ENCODE peak calls at places on chromosomes 2 and 18, in six cellular contexts. U is CD8-positive, alpha-beta T cell; Q is lung; N is uterus; J is IMR-90; B is stomach. K is an unnamed sample.

GRCh38 chr2:192236136-192236535 is 41.4 kb upstream of the TMEFF2 start:
- DNase-seq in J (peak), N (no peak), B (no peak), U (no peak), Q (no peak), K (no peak)

GRCh38 chr2:37378411-37378810 is 34.0 kb downstream of the QPCT start:
- DNase-seq in Q (no peak), N (no peak), J (peak), B (no peak), U (no peak), K (peak)

GRCh38 chr2:1749489-1749748 is 5.1 kb upstream of the PXDN start:
- DNase-seq in Q (no peak), J (no peak), U (no peak), B (peak), N (no peak), K (no peak)

GRCh38 chr2:144183744-144184143 is 336.2 kb downstream of the ZEB2 start:
- DNase-seq in U (peak), J (peak), Q (no peak), B (no peak), N (no peak), K (no peak)

GRCh38 chr2:227849906-227850305 is 21.5 kb upstream of the DAW1 start:
- DNase-seq in N (no peak), U (no peak), B (no peak), J (peak), Q (no peak), K (no peak)

GRCh38 chr2:29405266-29405665 is 290.1 kb downstream of the CLIP4 start:
- DNase-seq in B (peak), J (no peak), U (no peak), N (no peak), Q (no peak), K (no peak)

GRCh38 chr18:35267161-35267651 is 22.8 kb downstream of the ZSCAN30 start:
- DNase-seq in B (peak), N (peak), Q (peak), U (peak), J (no peak), K (peak)

GRCh38 chr2:201507725-201508124 is 56.2 kb downstream of the STRADB start:
- DNase-seq in N (no peak), J (no peak), B (no peak), U (no peak), Q (no peak), K (no peak)

GRCh38 chr2:227491391-227491790 is 19.4 kb downstream of the AGFG1 start:
- DNase-seq in B (no peak), N (no peak), Q (no peak), U (no peak), J (no peak), K (no peak)

GRCh38 chr2:240465765-240466578 is 30.5 kb downstream of the GPC1 start:
- DNase-seq in Q (peak), U (no peak), N (peak), J (no peak), B (peak), K (peak)

GRCh38 chr2:177900091-177900490 is 172.5 kb downstream of the PDE11A start:
- DNase-seq in Q (no peak), B (no peak), J (no peak), N (no peak), U (no peak), K (no peak)

GRCh38 chr18:47953471-47953931 is 23.0 kb upstream of the SMAD2 start:
- DNase-seq in N (no peak), U (no peak), B (no peak), Q (peak), J (no peak), K (no peak)

GRCh38 chr2:172460780-172461201 is 33.4 kb downstream of the ITGA6 start:
- DNase-seq in U (no peak), J (peak), B (no peak), Q (no peak), N (no peak), K (no peak)

GRCh38 chr2:15177103-15177502 is 384.0 kb downstream of the NBAS start:
- DNase-seq in N (no peak), B (no peak), U (peak), Q (no peak), J (peak), K (no peak)

GRCh38 chr2:224971214-224971613 is 71.1 kb downstream of the DOCK10 start:
- DNase-seq in Q (peak), N (no peak), B (peak), U (peak), J (no peak), K (peak)

GRCh38 chr2:18993756-18994155 is 364.7 kb downstream of the OSR1 start:
- DNase-seq in N (no peak), B (no peak), Q (no peak), U (no peak), J (no peak), K (no peak)

GRCh38 chr2:39570614-39571013 is 95.1 kb upstream of the TMEM178A start:
- DNase-seq in J (no peak), Q (no peak), U (no peak), N (no peak), B (no peak), K (no peak)

GRCh38 chr2:39568116-39568515 is 97.6 kb upstream of the TMEM178A start:
- DNase-seq in Q (no peak), B (no peak), U (no peak), J (no peak), N (no peak), K (no peak)

GRCh38 chr2:39570130-39570555 is 95.6 kb upstream of the TMEM178A start:
- DNase-seq in Q (no peak), B (no peak), U (no peak), N (no peak), J (no peak), K (no peak)

GRCh38 chr2:39567507-39567906 is 98.2 kb upstream of the TMEM178A start:
- DNase-seq in B (no peak), U (no peak), Q (no peak), J (peak), N (no peak), K (no peak)

GRCh38 chr2:39568561-39569006 is 97.1 kb upstream of the TMEM178A start:
- DNase-seq in Q (no peak), U (no peak), B (no peak), J (peak), N (no peak), K (no peak)
- H3K27ac ChIP-seq in Q (peak), U (no peak), B (no peak), J (peak), N (peak), K (peak)

DNA sequence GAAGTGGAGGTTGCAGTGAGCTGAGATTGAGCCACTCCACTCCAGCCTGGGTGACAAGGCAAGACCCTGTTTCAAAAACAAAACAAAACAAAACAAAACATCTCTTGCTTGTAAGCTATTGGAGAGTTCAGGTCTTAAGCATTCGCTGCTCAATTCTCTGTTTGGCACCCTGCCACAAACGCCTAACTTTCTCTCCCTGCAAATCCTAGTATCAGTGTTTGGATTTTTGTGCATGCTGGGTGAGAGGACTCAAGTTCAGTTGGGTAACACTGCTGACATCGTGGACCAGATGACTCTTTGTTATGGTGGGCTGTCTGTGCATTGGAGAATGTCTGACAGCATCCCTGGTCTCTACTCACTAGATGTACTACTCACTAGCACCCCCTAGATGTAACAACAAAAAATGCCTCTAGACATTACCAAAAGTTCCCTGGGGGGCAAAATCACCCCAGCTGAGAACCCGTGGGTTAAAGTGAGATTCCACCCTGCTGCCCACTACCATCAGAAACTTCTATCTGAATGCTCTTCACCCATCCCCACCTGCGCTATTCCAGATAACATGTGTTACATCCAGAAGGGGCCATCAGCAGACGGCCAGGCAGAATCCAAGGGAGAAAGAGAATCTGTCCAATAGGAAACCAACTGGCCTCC is 50.9 kb downstream of the CACNB4 start:
- DNase-seq in U (no peak), B (no peak), N (no peak), J (no peak), Q (no peak), K (no peak)
- TF ChIP-seq CTCF in U (no peak), B (no peak), N (no peak), J (no peak), Q (no peak), K (no peak)

GRCh38 chr2:106843001-106843909 is 42.7 kb downstream of the ST6GAL2 start:
- DNase-seq in N (no peak), B (no peak), U (no peak), J (no peak), Q (no peak), K (peak)
- H3K27ac ChIP-seq in N (no peak), B (no peak), U (no peak), J (no peak), Q (no peak), K (no peak)

DNA sequence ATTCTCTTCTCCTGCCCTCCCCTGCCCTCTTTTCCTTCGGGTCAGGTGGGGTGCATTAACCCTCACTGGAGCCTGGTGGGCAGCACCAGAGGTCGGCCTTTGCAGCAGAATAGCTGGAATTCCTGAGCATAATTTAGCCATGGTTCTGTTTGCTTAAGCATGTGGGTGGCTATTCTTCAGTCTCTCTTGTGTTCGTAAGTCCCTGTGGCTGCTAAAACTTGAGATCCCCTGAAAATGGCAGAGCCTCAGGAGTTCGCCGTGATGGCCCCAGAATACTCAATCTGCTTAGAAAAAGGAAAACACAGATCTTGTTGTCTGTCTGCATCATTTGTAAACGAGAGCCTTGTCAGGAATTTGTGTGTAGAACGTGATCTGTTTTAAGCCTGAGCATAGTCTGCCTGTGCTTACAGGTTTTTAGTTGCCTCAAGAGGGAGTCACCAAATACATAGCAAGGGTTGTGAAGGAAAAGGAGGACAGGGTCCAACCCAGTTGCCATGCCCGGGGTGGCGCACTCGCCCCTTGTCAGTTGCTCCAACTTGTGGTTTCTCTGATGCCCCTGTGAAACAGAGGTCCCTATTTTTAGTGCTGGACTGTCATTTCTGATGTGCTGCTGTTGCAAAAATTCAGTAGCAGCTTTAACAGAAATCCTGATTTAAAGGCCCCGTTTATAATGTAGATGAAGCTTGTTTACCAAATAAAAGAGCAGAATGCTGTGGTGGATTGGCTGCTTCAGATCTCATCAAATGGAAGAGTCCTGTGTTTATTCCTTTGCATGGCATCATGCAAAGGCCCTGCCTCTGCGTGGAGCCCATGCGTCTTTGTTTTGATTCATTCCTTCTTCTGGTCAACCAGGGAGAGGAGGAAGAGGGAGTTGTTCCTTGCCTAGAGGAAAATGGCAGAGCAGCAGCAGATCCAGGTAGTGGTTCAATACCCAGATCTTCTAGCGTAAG is 74.8 kb downstream of the WDSUB1 start:
- DNase-seq in B (no peak), U (no peak), Q (no peak), J (peak), N (no peak), K (no peak)
- TF ChIP-seq CTCF in B (no peak), U (no peak), Q (no peak), J (no peak), N (no peak), K (no peak)

DNA sequence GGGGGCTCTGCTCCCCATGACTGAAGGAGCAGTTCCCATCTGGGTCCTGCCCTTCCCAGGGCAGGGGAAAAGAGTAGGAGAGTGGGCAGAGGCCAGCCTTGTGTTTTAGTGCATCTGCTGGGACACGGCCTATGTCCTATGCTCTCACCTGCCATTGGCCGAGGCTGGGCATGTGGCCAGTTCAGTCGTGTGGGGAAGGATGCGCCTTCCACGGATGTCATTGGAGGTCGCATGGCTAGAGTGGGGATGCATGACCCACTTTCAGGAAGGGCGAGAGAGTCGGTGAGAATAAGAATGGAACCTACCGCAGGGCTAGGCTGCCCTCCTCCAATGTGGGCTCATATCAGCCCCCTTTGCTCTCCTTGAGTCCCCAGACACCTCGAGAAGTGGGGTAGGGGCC is 70.9 kb upstream of the HAAO start:
- DNase-seq in N (no peak), B (no peak), Q (no peak), J (no peak), U (no peak), K (no peak)
- H3K27ac ChIP-seq in N (peak), B (no peak), Q (no peak), J (no peak), U (no peak), K (no peak)

GRCh38 chr18:62714671-62715438 is 486 bp upstream of the PHLPP1 start:
- DNase-seq in U (peak), Q (peak), N (peak), J (peak), B (peak), K (peak)
- TF ChIP-seq CTCF in U (peak), Q (peak), N (peak), J (peak), B (no peak), K (peak)